ENCODE peak calls at places on chromosomes 1 and 21, in nine cellular contexts. F is fibroblast of lung; Q is mesendoderm; P is uterus; X is heart right ventricle; M is GM23248; T is mesenchymal stem cell; U is CD8-positive, alpha-beta T cell; V is PC-3. W is an unnamed sample.

GRCh38 chr1:54027848-54028247 is 9.9 kb upstream of the LDLRAD1 start:
- DNase-seq in F (no peak), P (no peak), V (no peak), Q (peak; percentile 32), X (no peak), T (no peak), M (no peak), U (no peak), W (no peak)

GRCh38 chr21:44730951-44731579 is 19.7 kb upstream of the TSPEAR start:
- DNase-seq in Q (no peak), T (no peak), V (no peak), F (no peak), U (no peak), P (no peak), M (no peak), X (no peak), W (no peak)

GRCh38 chr1:26787381-26787705 is 407 bp upstream of the PIGV start:
- DNase-seq in U (peak; percentile 71), V (no peak), X (no peak), M (peak; percentile 81), F (no peak), P (no peak), T (peak; percentile 82), Q (no peak), W (no peak)

GRCh38 chr1:30407030-30407861 is 316.1 kb downstream of the MATN1 start:
- DNase-seq in M (peak; percentile 21), P (peak; percentile 13), Q (no peak), U (peak; percentile 7), X (no peak), T (no peak), F (no peak), V (no peak), W (peak; percentile 54)

GRCh38 chr1:20361401-20361800 is 70.7 kb downstream of the VWA5B1 start:
- DNase-seq in M (peak; percentile 37), Q (no peak), X (no peak), F (no peak), T (no peak), U (no peak), P (no peak), V (no peak), W (no peak)

GRCh38 chr1:21565285-21565684 is 56.1 kb downstream of the ALPL start:
- DNase-seq in Q (no peak), P (no peak), T (no peak), M (no peak), F (no peak), X (no peak), U (no peak), V (no peak), W (no peak)

GRCh38 chr1:214362188-214362882 is 81.4 kb downstream of the SMYD2 start:
- DNase-seq in X (no peak), U (no peak), T (peak; percentile 37), Q (no peak), F (peak; percentile 36), V (no peak), P (no peak), M (peak; percentile 27), W (peak; percentile 62)

GRCh38 chr1:151157067-151157531 is 650 bp downstream of the TNFAIP8L2 start:
- DNase-seq in P (no peak), F (no peak), M (no peak), U (peak; percentile 69), X (no peak), V (no peak), T (no peak), Q (no peak), W (peak; percentile 58)

GRCh38 chr1:109281680-109282496 is 1.1 kb downstream of the PSRC1 start:
- DNase-seq in U (no peak), M (peak; percentile 27), V (no peak), T (no peak), F (peak; percentile 43), X (no peak), Q (no peak), P (no peak), W (peak; percentile 74)

GRCh38 chr1:233714631-233715217 is 100.8 kb downstream of the KCNK1 start:
- DNase-seq in X (no peak), T (no peak), V (no peak), Q (no peak), M (no peak), P (no peak), U (no peak), F (no peak), W (no peak)

GRCh38 chr1:3858231-3858981 is 1.1 kb downstream of the DFFB start:
- DNase-seq in T (peak; percentile 22), Q (peak; percentile 34), U (no peak), V (peak; percentile 51), X (no peak), P (peak; percentile 23), M (peak; percentile 75), F (peak; percentile 36), W (no peak)

GRCh38 chr1:89844236-89844807 is 23.5 kb downstream of the LRRC8D start:
- DNase-seq in M (peak; percentile 44), X (no peak), F (peak; percentile 11), T (peak; percentile 60), P (no peak), U (peak; percentile 29), Q (no peak), V (peak; percentile 9), W (no peak)

GRCh38 chr1:2238361-2239055 is 10.4 kb downstream of the SKI start:
- DNase-seq in X (no peak), V (no peak), U (no peak), T (no peak), Q (no peak), P (no peak), F (no peak), M (no peak), W (no peak)

GRCh38 chr1:2234762-2235113 is 6.6 kb downstream of the SKI start:
- DNase-seq in V (no peak), M (no peak), T (no peak), P (no peak), X (no peak), F (no peak), U (no peak), Q (no peak), W (no peak)

GRCh38 chr1:2235300-2235998 is 7.3 kb downstream of the SKI start:
- DNase-seq in T (no peak), X (no peak), P (no peak), V (no peak), Q (no peak), U (no peak), F (no peak), M (no peak), W (peak; percentile 42)

GRCh38 chr1:2237773-2238172 is 9.7 kb downstream of the SKI start:
- DNase-seq in U (no peak), V (no peak), X (no peak), T (no peak), M (peak; percentile 66), P (no peak), Q (no peak), F (peak; percentile 19), W (no peak)

DNA sequence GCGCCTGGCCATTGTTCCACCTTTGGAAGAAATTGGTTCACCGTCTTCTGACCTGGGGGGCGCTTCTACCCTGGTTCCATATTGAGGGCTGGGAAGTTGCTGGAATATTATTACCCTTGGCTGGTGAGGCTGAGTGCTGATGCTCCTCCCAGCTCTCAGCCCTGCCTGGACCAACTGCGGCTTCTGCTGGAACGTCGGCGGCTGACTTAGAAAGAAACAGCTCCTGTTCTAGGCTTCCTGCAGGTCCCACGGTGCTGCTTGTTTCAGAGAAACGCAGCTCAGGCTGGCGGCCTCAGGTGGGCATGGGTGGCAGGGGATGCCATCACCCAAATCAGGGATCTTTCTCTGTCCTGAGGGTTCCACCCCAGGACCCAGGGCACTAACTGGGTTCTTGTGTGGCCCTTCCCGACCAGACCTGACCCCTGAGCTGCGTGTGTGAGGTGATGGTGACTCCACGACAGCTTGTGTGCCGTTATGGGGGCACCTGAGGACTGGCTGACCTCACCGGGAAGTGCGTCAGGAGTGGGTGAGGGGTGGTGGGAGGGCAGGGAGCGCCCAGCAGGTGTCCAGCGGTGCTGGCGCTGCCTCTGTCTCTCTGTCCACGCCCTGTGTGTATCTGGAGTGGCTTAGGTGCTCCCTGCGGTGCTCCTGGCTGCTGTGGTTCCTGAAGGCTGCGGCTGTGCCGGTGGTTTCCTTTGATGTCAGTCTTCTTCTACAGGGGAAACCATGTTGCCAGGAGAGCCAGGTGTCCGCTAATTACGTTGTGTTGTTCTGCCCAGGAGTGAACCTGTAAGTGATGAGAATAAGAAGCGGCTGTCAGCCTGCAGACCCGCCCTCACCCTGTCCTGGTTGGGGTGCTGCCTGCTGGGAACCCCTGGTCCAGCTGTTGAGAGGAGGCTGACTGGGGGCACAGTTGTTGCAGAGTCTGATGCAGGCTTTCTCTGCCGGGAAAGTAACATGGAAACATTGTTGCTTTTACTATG is 8.9 kb downstream of the SKI start:
- DNase-seq in X (no peak), U (peak; percentile 57), T (no peak), P (no peak), Q (no peak), M (peak; percentile 54), F (no peak), V (no peak), W (no peak)
- H3K4me1 ChIP-seq in X (peaks cover 97% of the 10 kb centered on the region), U (peaks cover 99% of the 10 kb centered on the region), T (peaks cover 79% of the 10 kb centered on the region), P (peaks cover 82% of the 10 kb centered on the region), Q (peaks cover 9% of the 10 kb centered on the region), M (peaks cover 63% of the 10 kb centered on the region), F (peaks cover 26% of the 10 kb centered on the region), V (peaks cover 23% of the 10 kb centered on the region), W (no peaks in the 10 kb centered on the region)

DNA sequence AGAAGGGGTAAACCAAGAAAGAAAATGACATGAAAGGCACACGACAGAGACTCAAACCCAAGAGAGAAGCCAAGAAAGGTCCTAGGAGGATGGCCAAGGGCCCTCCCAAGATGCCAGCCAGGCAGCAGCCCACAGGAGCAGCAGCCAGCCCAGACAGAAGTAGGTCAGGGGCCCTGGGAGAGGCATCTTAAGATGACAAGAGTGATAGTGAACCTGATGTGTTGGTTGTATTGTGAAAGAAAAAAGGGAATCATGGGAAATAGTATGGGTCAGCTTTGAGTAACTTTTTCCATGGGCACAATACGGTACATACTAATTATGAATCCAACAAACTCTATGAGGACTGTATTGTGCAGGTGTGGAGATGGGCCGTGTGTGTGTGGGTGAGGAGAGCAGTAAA is 3.3 kb downstream of the CCSAP start:
- DNase-seq in M (peak; percentile 17), Q (no peak), P (no peak), V (peak; percentile 26), F (no peak), U (no peak), X (no peak), T (peak; percentile 13), W (peak; percentile 55)
- H3K4me3 ChIP-seq in M (no peak overlapping the region), Q (no peak overlapping the region), P (no peak overlapping the region), V (no peak overlapping the region), F (no peak overlapping the region), U (no peak overlapping the region), X (no peak overlapping the region), T (no peak overlapping the region), W (no peak overlapping the region)

GRCh38 chr1:202590975-202591411 is 119.3 kb downstream of the SYT2 start:
- DNase-seq in T (no peak), M (no peak), X (no peak), Q (no peak), P (no peak), V (no peak), U (no peak), F (no peak), W (no peak)
- H3K27ac ChIP-seq in T (no peak overlapping the region), M (no peak overlapping the region), X (peak overlapping the region; percentile 91), Q (no peak overlapping the region), P (peak overlapping the region; percentile 100), V (no peak overlapping the region), U (no peak overlapping the region), F (no peak overlapping the region), W (no peak overlapping the region)

GRCh38 chr1:160565568-160565967 is 13.7 kb downstream of the CD84 start:
- DNase-seq in U (no peak), X (no peak), Q (no peak), M (no peak), V (no peak), T (no peak), P (no peak), F (no peak), W (no peak)

GRCh38 chr1:160558679-160559078 is 20.6 kb downstream of the CD84 start:
- DNase-seq in T (no peak), F (no peak), X (no peak), U (no peak), V (no peak), Q (no peak), P (no peak), M (no peak), W (no peak)

GRCh38 chr1:160560045-160560724 is 19.1 kb downstream of the CD84 start:
- DNase-seq in P (no peak), V (no peak), X (no peak), U (no peak), Q (no peak), M (no peak), T (no peak), F (no peak), W (no peak)
- H3K4me1 ChIP-seq in P (no peaks in the 10 kb centered on the region), V (no peaks in the 10 kb centered on the region), X (no peaks in the 10 kb centered on the region), U (peaks cover 59% of the 10 kb centered on the region), Q (no peaks in the 10 kb centered on the region), M (no peaks in the 10 kb centered on the region), T (no peaks in the 10 kb centered on the region), F (no peaks in the 10 kb centered on the region), W (no peaks in the 10 kb centered on the region)

W was measured in aorta.